ENCODE peak calls at places on chromosome 2, in nine cellular contexts. One of them, this sample, is unnamed.
A peak's percentile ranks its signal among the peaks of the same experiment; 100 is the strongest.

GRCh38 chr2:67565761-67566160 is 168.6 kb downstream of the ETAA1 start:
- DNase-seq in left colon: no peak
- DNase-seq in GM23248: peak; percentile 96
- DNase-seq in naive thymus-derived CD8-positive, alpha-beta T cell: no peak
- DNase-seq in thoracic aorta: no peak
- DNase-seq in CD8-positive, alpha-beta T cell: no peak
- DNase-seq in nephron progenitor cell: no peak
- DNase-seq in stimulated activated CD4-positive, alpha-beta T cell treated with anti-CD3 and anti-CD28 coated beads, Interleukin-1b, Interleukin-23, amount 100 ng/mL, for 24 hours: no peak
- DNase-seq in activated CD4-positive, alpha-beta T cell treated with anti-CD3 and anti-CD28 coated beads, Interleukin-2, amount 50 U/mL, for 48 hours: no peak
- DNase-seq in this sample: peak; percentile 72

GRCh38 chr2:231891514-231891905 is 34.7 kb downstream of the NPPC start:
- DNase-seq in left colon: no peak
- DNase-seq in GM23248: no peak
- DNase-seq in naive thymus-derived CD8-positive, alpha-beta T cell: no peak
- DNase-seq in thoracic aorta: no peak
- DNase-seq in CD8-positive, alpha-beta T cell: no peak
- DNase-seq in nephron progenitor cell: no peak
- DNase-seq in stimulated activated CD4-positive, alpha-beta T cell treated with anti-CD3 and anti-CD28 coated beads, Interleukin-1b, Interleukin-23, amount 100 ng/mL, for 24 hours: no peak
- DNase-seq in activated CD4-positive, alpha-beta T cell treated with anti-CD3 and anti-CD28 coated beads, Interleukin-2, amount 50 U/mL, for 48 hours: no peak
- DNase-seq in this sample: no peak

GRCh38 chr2:36438454-36438977 is 82.9 kb downstream of the CRIM1 start:
- DNase-seq in left colon: no peak
- DNase-seq in GM23248: peak; percentile 97
- DNase-seq in naive thymus-derived CD8-positive, alpha-beta T cell: no peak
- DNase-seq in thoracic aorta: no peak
- DNase-seq in CD8-positive, alpha-beta T cell: no peak
- DNase-seq in nephron progenitor cell: no peak
- DNase-seq in stimulated activated CD4-positive, alpha-beta T cell treated with anti-CD3 and anti-CD28 coated beads, Interleukin-1b, Interleukin-23, amount 100 ng/mL, for 24 hours: no peak
- DNase-seq in activated CD4-positive, alpha-beta T cell treated with anti-CD3 and anti-CD28 coated beads, Interleukin-2, amount 50 U/mL, for 48 hours: no peak
- DNase-seq in this sample: no peak

GRCh38 chr2:120394764-120395163 is 48.8 kb downstream of the INHBB start:
- DNase-seq in left colon: no peak
- DNase-seq in GM23248: no peak
- DNase-seq in naive thymus-derived CD8-positive, alpha-beta T cell: no peak
- DNase-seq in thoracic aorta: no peak
- DNase-seq in CD8-positive, alpha-beta T cell: no peak
- DNase-seq in nephron progenitor cell: no peak
- DNase-seq in stimulated activated CD4-positive, alpha-beta T cell treated with anti-CD3 and anti-CD28 coated beads, Interleukin-1b, Interleukin-23, amount 100 ng/mL, for 24 hours: no peak
- DNase-seq in activated CD4-positive, alpha-beta T cell treated with anti-CD3 and anti-CD28 coated beads, Interleukin-2, amount 50 U/mL, for 48 hours: no peak
- DNase-seq in this sample: no peak

GRCh38 chr2:233064526-233065199 is 4.5 kb downstream of the INPP5D start:
- DNase-seq in left colon: no peak
- DNase-seq in GM23248: peak; percentile 18
- DNase-seq in naive thymus-derived CD8-positive, alpha-beta T cell: no peak
- DNase-seq in thoracic aorta: no peak
- DNase-seq in CD8-positive, alpha-beta T cell: no peak
- DNase-seq in nephron progenitor cell: no peak
- DNase-seq in stimulated activated CD4-positive, alpha-beta T cell treated with anti-CD3 and anti-CD28 coated beads, Interleukin-1b, Interleukin-23, amount 100 ng/mL, for 24 hours: no peak
- DNase-seq in activated CD4-positive, alpha-beta T cell treated with anti-CD3 and anti-CD28 coated beads, Interleukin-2, amount 50 U/mL, for 48 hours: no peak
- DNase-seq in this sample: no peak

GRCh38 chr2:75007819-75008218 is 49.4 kb downstream of the POLE4 start:
- DNase-seq in left colon: no peak
- DNase-seq in GM23248: no peak
- DNase-seq in naive thymus-derived CD8-positive, alpha-beta T cell: no peak
- DNase-seq in thoracic aorta: no peak
- DNase-seq in CD8-positive, alpha-beta T cell: no peak
- DNase-seq in nephron progenitor cell: no peak
- DNase-seq in stimulated activated CD4-positive, alpha-beta T cell treated with anti-CD3 and anti-CD28 coated beads, Interleukin-1b, Interleukin-23, amount 100 ng/mL, for 24 hours: no peak
- DNase-seq in activated CD4-positive, alpha-beta T cell treated with anti-CD3 and anti-CD28 coated beads, Interleukin-2, amount 50 U/mL, for 48 hours: no peak
- DNase-seq in this sample: no peak

GRCh38 chr2:73004889-73005596 is 66.5 kb downstream of the SFXN5 start:
- DNase-seq in left colon: peak; percentile 4
- DNase-seq in GM23248: no peak
- DNase-seq in naive thymus-derived CD8-positive, alpha-beta T cell: no peak
- DNase-seq in thoracic aorta: no peak
- DNase-seq in CD8-positive, alpha-beta T cell: no peak
- DNase-seq in nephron progenitor cell: no peak
- DNase-seq in stimulated activated CD4-positive, alpha-beta T cell treated with anti-CD3 and anti-CD28 coated beads, Interleukin-1b, Interleukin-23, amount 100 ng/mL, for 24 hours: no peak
- DNase-seq in activated CD4-positive, alpha-beta T cell treated with anti-CD3 and anti-CD28 coated beads, Interleukin-2, amount 50 U/mL, for 48 hours: no peak
- DNase-seq in this sample: no peak

GRCh38 chr2:136281281-136282117 is 163.6 kb upstream of the CXCR4 start:
- DNase-seq in left colon: no peak
- DNase-seq in GM23248: no peak
- DNase-seq in naive thymus-derived CD8-positive, alpha-beta T cell: peak; percentile 33
- DNase-seq in thoracic aorta: no peak
- DNase-seq in CD8-positive, alpha-beta T cell: peak; percentile 56
- DNase-seq in nephron progenitor cell: no peak
- DNase-seq in stimulated activated CD4-positive, alpha-beta T cell treated with anti-CD3 and anti-CD28 coated beads, Interleukin-1b, Interleukin-23, amount 100 ng/mL, for 24 hours: no peak
- DNase-seq in activated CD4-positive, alpha-beta T cell treated with anti-CD3 and anti-CD28 coated beads, Interleukin-2, amount 50 U/mL, for 48 hours: peak; percentile 24
- DNase-seq in this sample: peak; percentile 83

GRCh38 chr2:190627881-190628412 is 20.9 kb upstream of the NAB1 start:
- DNase-seq in left colon: peak; percentile 45
- DNase-seq in GM23248: peak; percentile 73
- DNase-seq in naive thymus-derived CD8-positive, alpha-beta T cell: no peak
- DNase-seq in thoracic aorta: no peak
- DNase-seq in CD8-positive, alpha-beta T cell: peak; percentile 26
- DNase-seq in nephron progenitor cell: peak; percentile 28
- DNase-seq in stimulated activated CD4-positive, alpha-beta T cell treated with anti-CD3 and anti-CD28 coated beads, Interleukin-1b, Interleukin-23, amount 100 ng/mL, for 24 hours: no peak
- DNase-seq in activated CD4-positive, alpha-beta T cell treated with anti-CD3 and anti-CD28 coated beads, Interleukin-2, amount 50 U/mL, for 48 hours: no peak
- DNase-seq in this sample: no peak

GRCh38 chr2:239167766-239168444 is 232.9 kb downstream of the HDAC4 start:
- DNase-seq in left colon: peak; percentile 32
- DNase-seq in GM23248: no peak
- DNase-seq in naive thymus-derived CD8-positive, alpha-beta T cell: no peak
- DNase-seq in thoracic aorta: no peak
- DNase-seq in CD8-positive, alpha-beta T cell: no peak
- DNase-seq in nephron progenitor cell: no peak
- DNase-seq in stimulated activated CD4-positive, alpha-beta T cell treated with anti-CD3 and anti-CD28 coated beads, Interleukin-1b, Interleukin-23, amount 100 ng/mL, for 24 hours: no peak
- DNase-seq in activated CD4-positive, alpha-beta T cell treated with anti-CD3 and anti-CD28 coated beads, Interleukin-2, amount 50 U/mL, for 48 hours: no peak
- DNase-seq in this sample: no peak

GRCh38 chr2:99249951-99250350 is 5.5 kb downstream of the LYG2 start:
- DNase-seq in left colon: no peak
- DNase-seq in GM23248: no peak
- DNase-seq in naive thymus-derived CD8-positive, alpha-beta T cell: no peak
- DNase-seq in thoracic aorta: no peak
- DNase-seq in CD8-positive, alpha-beta T cell: no peak
- DNase-seq in nephron progenitor cell: no peak
- DNase-seq in stimulated activated CD4-positive, alpha-beta T cell treated with anti-CD3 and anti-CD28 coated beads, Interleukin-1b, Interleukin-23, amount 100 ng/mL, for 24 hours: no peak
- DNase-seq in activated CD4-positive, alpha-beta T cell treated with anti-CD3 and anti-CD28 coated beads, Interleukin-2, amount 50 U/mL, for 48 hours: no peak
- DNase-seq in this sample: no peak

GRCh38 chr2:162474006-162474405 is 130.1 kb downstream of the GCA start:
- DNase-seq in left colon: no peak
- DNase-seq in GM23248: no peak
- DNase-seq in naive thymus-derived CD8-positive, alpha-beta T cell: no peak
- DNase-seq in thoracic aorta: no peak
- DNase-seq in CD8-positive, alpha-beta T cell: no peak
- DNase-seq in nephron progenitor cell: no peak
- DNase-seq in stimulated activated CD4-positive, alpha-beta T cell treated with anti-CD3 and anti-CD28 coated beads, Interleukin-1b, Interleukin-23, amount 100 ng/mL, for 24 hours: no peak
- DNase-seq in activated CD4-positive, alpha-beta T cell treated with anti-CD3 and anti-CD28 coated beads, Interleukin-2, amount 50 U/mL, for 48 hours: no peak
- DNase-seq in this sample: no peak

GRCh38 chr2:176553685-176554106 is 284.5 kb downstream of the MTX2 start:
- DNase-seq in left colon: peak; percentile 50
- DNase-seq in GM23248: peak; percentile 87
- DNase-seq in naive thymus-derived CD8-positive, alpha-beta T cell: peak; percentile 5
- DNase-seq in thoracic aorta: no peak
- DNase-seq in CD8-positive, alpha-beta T cell: peak; percentile 31
- DNase-seq in nephron progenitor cell: peak; percentile 43
- DNase-seq in stimulated activated CD4-positive, alpha-beta T cell treated with anti-CD3 and anti-CD28 coated beads, Interleukin-1b, Interleukin-23, amount 100 ng/mL, for 24 hours: no peak
- DNase-seq in activated CD4-positive, alpha-beta T cell treated with anti-CD3 and anti-CD28 coated beads, Interleukin-2, amount 50 U/mL, for 48 hours: peak; percentile 20
- DNase-seq in this sample: no peak

GRCh38 chr2:164969909-164970690 is 14.8 kb upstream of the SLC38A11 start:
- DNase-seq in left colon: no peak
- DNase-seq in GM23248: no peak
- DNase-seq in naive thymus-derived CD8-positive, alpha-beta T cell: no peak
- DNase-seq in thoracic aorta: no peak
- DNase-seq in CD8-positive, alpha-beta T cell: no peak
- DNase-seq in nephron progenitor cell: no peak
- DNase-seq in stimulated activated CD4-positive, alpha-beta T cell treated with anti-CD3 and anti-CD28 coated beads, Interleukin-1b, Interleukin-23, amount 100 ng/mL, for 24 hours: no peak
- DNase-seq in activated CD4-positive, alpha-beta T cell treated with anti-CD3 and anti-CD28 coated beads, Interleukin-2, amount 50 U/mL, for 48 hours: no peak
- DNase-seq in this sample: no peak

GRCh38 chr2:112314856-112315255 is 39.5 kb downstream of the ZC3H6 start:
- DNase-seq in left colon: no peak
- DNase-seq in GM23248: no peak
- DNase-seq in naive thymus-derived CD8-positive, alpha-beta T cell: no peak
- DNase-seq in thoracic aorta: no peak
- DNase-seq in CD8-positive, alpha-beta T cell: no peak
- DNase-seq in nephron progenitor cell: no peak
- DNase-seq in stimulated activated CD4-positive, alpha-beta T cell treated with anti-CD3 and anti-CD28 coated beads, Interleukin-1b, Interleukin-23, amount 100 ng/mL, for 24 hours: no peak
- DNase-seq in activated CD4-positive, alpha-beta T cell treated with anti-CD3 and anti-CD28 coated beads, Interleukin-2, amount 50 U/mL, for 48 hours: no peak
- DNase-seq in this sample: no peak

GRCh38 chr2:40457846-40458245 is 6.0 kb upstream of the SLC8A1 start:
- DNase-seq in left colon: no peak
- DNase-seq in GM23248: peak; percentile 56
- DNase-seq in naive thymus-derived CD8-positive, alpha-beta T cell: no peak
- DNase-seq in thoracic aorta: no peak
- DNase-seq in CD8-positive, alpha-beta T cell: no peak
- DNase-seq in nephron progenitor cell: no peak
- DNase-seq in stimulated activated CD4-positive, alpha-beta T cell treated with anti-CD3 and anti-CD28 coated beads, Interleukin-1b, Interleukin-23, amount 100 ng/mL, for 24 hours: no peak
- DNase-seq in activated CD4-positive, alpha-beta T cell treated with anti-CD3 and anti-CD28 coated beads, Interleukin-2, amount 50 U/mL, for 48 hours: no peak
- DNase-seq in this sample: no peak

GRCh38 chr2:191555092-191555742 is 122.7 kb upstream of the NABP1 start:
- DNase-seq in left colon: peak; percentile 70
- DNase-seq in GM23248: peak; percentile 82
- DNase-seq in naive thymus-derived CD8-positive, alpha-beta T cell: peak; percentile 71
- DNase-seq in thoracic aorta: peak; percentile 50
- DNase-seq in CD8-positive, alpha-beta T cell: peak; percentile 82
- DNase-seq in nephron progenitor cell: peak; percentile 88
- DNase-seq in stimulated activated CD4-positive, alpha-beta T cell treated with anti-CD3 and anti-CD28 coated beads, Interleukin-1b, Interleukin-23, amount 100 ng/mL, for 24 hours: peak; percentile 69
- DNase-seq in activated CD4-positive, alpha-beta T cell treated with anti-CD3 and anti-CD28 coated beads, Interleukin-2, amount 50 U/mL, for 48 hours: peak; percentile 84
- DNase-seq in this sample: no peak

GRCh38 chr2:210309546-210310233 is 5.3 kb downstream of the MYL1 start:
- DNase-seq in left colon: no peak
- DNase-seq in GM23248: no peak
- DNase-seq in naive thymus-derived CD8-positive, alpha-beta T cell: no peak
- DNase-seq in thoracic aorta: no peak
- DNase-seq in CD8-positive, alpha-beta T cell: no peak
- DNase-seq in nephron progenitor cell: no peak
- DNase-seq in stimulated activated CD4-positive, alpha-beta T cell treated with anti-CD3 and anti-CD28 coated beads, Interleukin-1b, Interleukin-23, amount 100 ng/mL, for 24 hours: no peak
- DNase-seq in activated CD4-positive, alpha-beta T cell treated with anti-CD3 and anti-CD28 coated beads, Interleukin-2, amount 50 U/mL, for 48 hours: no peak
- DNase-seq in this sample: no peak

GRCh38 chr2:238467062-238467461 is 40.3 kb downstream of the ASB1 start:
- DNase-seq in left colon: no peak
- DNase-seq in GM23248: no peak
- DNase-seq in naive thymus-derived CD8-positive, alpha-beta T cell: no peak
- DNase-seq in thoracic aorta: no peak
- DNase-seq in CD8-positive, alpha-beta T cell: no peak
- DNase-seq in nephron progenitor cell: no peak
- DNase-seq in stimulated activated CD4-positive, alpha-beta T cell treated with anti-CD3 and anti-CD28 coated beads, Interleukin-1b, Interleukin-23, amount 100 ng/mL, for 24 hours: no peak
- DNase-seq in activated CD4-positive, alpha-beta T cell treated with anti-CD3 and anti-CD28 coated beads, Interleukin-2, amount 50 U/mL, for 48 hours: no peak
- DNase-seq in this sample: peak; percentile 57

GRCh38 chr2:15302154-15302553 is 259.0 kb downstream of the NBAS start:
- DNase-seq in left colon: no peak
- DNase-seq in GM23248: peak; percentile 68
- DNase-seq in naive thymus-derived CD8-positive, alpha-beta T cell: no peak
- DNase-seq in thoracic aorta: no peak
- DNase-seq in CD8-positive, alpha-beta T cell: no peak
- DNase-seq in nephron progenitor cell: no peak
- DNase-seq in stimulated activated CD4-positive, alpha-beta T cell treated with anti-CD3 and anti-CD28 coated beads, Interleukin-1b, Interleukin-23, amount 100 ng/mL, for 24 hours: no peak
- DNase-seq in activated CD4-positive, alpha-beta T cell treated with anti-CD3 and anti-CD28 coated beads, Interleukin-2, amount 50 U/mL, for 48 hours: no peak
- DNase-seq in this sample: no peak

This sample was measured in esophagus muscularis mucosa.